ENCODE peak calls at places on chromosomes 6 and 20, in ten cellular contexts. S, B, N, H, G, A, C, Y, M and L are unnamed samples.

GRCh38 chr6:9250852-9251251 is 815.5 kb upstream of the SLC35B3 start:
- DNase-seq in S (no peak), B (peak), N (peak), H (no peak), G (no peak), A (peak), C (no peak), Y (peak), M (peak), L (no peak)

GRCh38 chr20:50186987-50187402 is 3.6 kb upstream of the CEBPB start:
- DNase-seq in S (no peak), B (no peak), N (no peak), H (no peak), G (no peak), A (no peak), C (no peak), Y (no peak), M (peak), L (no peak)

GRCh38 chr6:11042750-11043551 is 1.2 kb downstream of the ELOVL2 start:
- DNase-seq in S (no peak), B (no peak), N (peak), H (no peak), G (no peak), A (no peak), C (no peak), Y (no peak), M (peak), L (no peak)

GRCh38 chr6:6942826-6943225 is 164.9 kb upstream of the RREB1 start:
- DNase-seq in S (no peak), B (peak), N (peak), H (peak), G (no peak), A (no peak), C (no peak), Y (peak), M (no peak), L (no peak)

GRCh38 chr6:5081955-5082354 is 3.2 kb upstream of the PPP1R3G start:
- DNase-seq in S (no peak), B (peak), N (peak), H (no peak), G (peak), A (no peak), C (no peak), Y (no peak), M (no peak), L (no peak)

GRCh38 chr6:69155467-69155866 is 520.4 kb downstream of the ADGRB3 start:
- DNase-seq in S (no peak), B (no peak), N (peak), H (no peak), G (no peak), A (no peak), C (no peak), Y (no peak), M (no peak), L (no peak)

GRCh38 chr20:7775072-7775471 is 165.2 kb downstream of the HAO1 start:
- DNase-seq in S (no peak), B (no peak), N (no peak), H (no peak), G (no peak), A (no peak), C (no peak), Y (peak), M (no peak), L (no peak)

GRCh38 chr6:10850728-10851127 is 12.4 kb upstream of the MAK start:
- DNase-seq in S (no peak), B (no peak), N (no peak), H (no peak), G (no peak), A (peak), C (no peak), Y (no peak), M (no peak), L (no peak)

GRCh38 chr6:107811591-107812218 is 12.4 kb downstream of the SCML4 start:
- DNase-seq in S (no peak), B (peak), N (peak), H (no peak), G (peak), A (no peak), C (no peak), Y (no peak), M (no peak), L (no peak)

GRCh38 chr6:108544586-108544985 is 16.1 kb upstream of the FOXO3 start:
- DNase-seq in S (no peak), B (no peak), N (no peak), H (no peak), G (no peak), A (no peak), C (no peak), Y (peak), M (no peak), L (no peak)

GRCh38 chr6:11460001-11460668 is 77.4 kb upstream of the TMEM170B start:
- DNase-seq in S (peak), B (peak), N (peak), H (no peak), G (no peak), A (no peak), C (no peak), Y (no peak), M (no peak), L (no peak)

GRCh38 chr20:44435630-44436335 is 39.9 kb upstream of the TTPAL start:
- DNase-seq in S (peak), B (peak), N (no peak), H (no peak), G (no peak), A (no peak), C (no peak), Y (no peak), M (no peak), L (no peak)

GRCh38 chr20:4076671-4077070 is 61.3 kb upstream of the RNF24 start:
- DNase-seq in S (no peak), B (peak), N (peak), H (no peak), G (no peak), A (no peak), C (no peak), Y (peak), M (no peak), L (no peak)

GRCh38 chr20:21100590-21101452 is 5.3 kb downstream of the LINC00237 start:
- DNase-seq in S (no peak), B (peak), N (peak), H (no peak), G (no peak), A (no peak), C (no peak), Y (no peak), M (peak), L (no peak)

GRCh38 chr6:5905431-5906339 is 101.0 kb downstream of the NRN1 start:
- DNase-seq in S (no peak), B (peak), N (peak), H (peak), G (peak), A (no peak), C (no peak), Y (peak), M (no peak), L (no peak)

GRCh38 chr20:17059465-17059864 is 167.4 kb upstream of the PCSK2 start:
- DNase-seq in S (no peak), B (no peak), N (peak), H (peak), G (no peak), A (no peak), C (no peak), Y (no peak), M (no peak), L (no peak)

GRCh38 chr20:25699914-25700313 is 3.3 kb upstream of the ZNF337 start:
- DNase-seq in S (no peak), B (no peak), N (peak), H (no peak), G (no peak), A (no peak), C (no peak), Y (no peak), M (no peak), L (no peak)

GRCh38 chr6:7701212-7701834 is 24.6 kb upstream of the BMP6 start:
- DNase-seq in S (no peak), B (no peak), N (no peak), H (no peak), G (no peak), A (no peak), C (no peak), Y (no peak), M (no peak), L (no peak)

GRCh38 chr6:36754582-36755434 is 57.2 kb downstream of the RAB44 start:
- DNase-seq in S (no peak), B (peak), N (peak), H (no peak), G (no peak), A (no peak), C (no peak), Y (no peak), M (no peak), L (no peak)

GRCh38 chr6:136063095-136063494 is 187.0 kb downstream of the MTFR2 start:
- DNase-seq in S (no peak), B (peak), N (peak), H (no peak), G (peak), A (no peak), C (no peak), Y (no peak), M (no peak), L (no peak)

GRCh38 chr6:164690241-164690640 is 619.2 kb downstream of the C6orf118 start:
- DNase-seq in S (no peak), B (no peak), N (no peak), H (no peak), G (no peak), A (no peak), C (no peak), Y (no peak), M (no peak), L (no peak)